ENCODE peak calls at places on chromosomes 12 and 14, in seven cellular contexts. One of them, this sample, is unnamed.

GRCh38 chr12:28893365-28893764 is 255.7 kb upstream of the FAR2 start:
- DNase-seq in anterior cingulate cortex: no peak
- DNase-seq in DMS53: no peak
- DNase-seq in SHP77 treated with DMSO at 0.1 percent for 48 hours: no peak
- DNase-seq in NCI-H1105: no peak
- DNase-seq in NCI-H345: no peak
- DNase-seq in cerebellar cortex: no peak
- DNase-seq in this sample: no peak

GRCh38 chr14:58772814-58773620 is 135.3 kb downstream of the DACT1 start:
- DNase-seq in NCI-H345: no peak
- DNase-seq in SHP77 treated with DMSO at 0.1 percent for 48 hours: no peak
- DNase-seq in anterior cingulate cortex: no peak
- DNase-seq in NCI-H1105: no peak
- DNase-seq in DMS53: no peak
- DNase-seq in cerebellar cortex: no peak
- DNase-seq in this sample: no peak

GRCh38 chr14:50770586-50770985 is 60.4 kb downstream of the NIN start:
- DNase-seq in NCI-H345: no peak
- DNase-seq in DMS53: no peak
- DNase-seq in NCI-H1105: no peak
- DNase-seq in cerebellar cortex: no peak
- DNase-seq in anterior cingulate cortex: no peak
- DNase-seq in SHP77 treated with DMSO at 0.1 percent for 48 hours: no peak
- DNase-seq in this sample: no peak

GRCh38 chr14:54420478-54421116 is 20.6 kb downstream of the CNIH1 start:
- DNase-seq in DMS53: peak
- DNase-seq in NCI-H345: peak
- DNase-seq in SHP77 treated with DMSO at 0.1 percent for 48 hours: no peak
- DNase-seq in anterior cingulate cortex: no peak
- DNase-seq in NCI-H1105: no peak
- DNase-seq in cerebellar cortex: peak
- DNase-seq in this sample: peak

GRCh38 chr12:5430639-5431603 is 987 bp upstream of the NTF3 start:
- DNase-seq in SHP77 treated with DMSO at 0.1 percent for 48 hours: no peak
- DNase-seq in NCI-H345: no peak
- DNase-seq in NCI-H1105: no peak
- DNase-seq in DMS53: peak
- DNase-seq in anterior cingulate cortex: no peak
- DNase-seq in cerebellar cortex: no peak
- DNase-seq in this sample: no peak

GRCh38 chr12:4852911-4853310 is 56.8 kb upstream of the KCNA1 start:
- DNase-seq in NCI-H1105: no peak
- DNase-seq in NCI-H345: no peak
- DNase-seq in SHP77 treated with DMSO at 0.1 percent for 48 hours: no peak
- DNase-seq in cerebellar cortex: no peak
- DNase-seq in anterior cingulate cortex: no peak
- DNase-seq in DMS53: no peak
- DNase-seq in this sample: no peak

GRCh38 chr12:104671407-104672095 is 214.8 kb downstream of the CHST11 start:
- DNase-seq in SHP77 treated with DMSO at 0.1 percent for 48 hours: peak
- DNase-seq in cerebellar cortex: peak
- DNase-seq in DMS53: peak
- DNase-seq in NCI-H1105: no peak
- DNase-seq in anterior cingulate cortex: peak
- DNase-seq in NCI-H345: peak
- DNase-seq in this sample: peak

GRCh38 chr14:104162495-104162894 is 24.1 kb downstream of the KIF26A start:
- DNase-seq in anterior cingulate cortex: no peak
- DNase-seq in NCI-H345: no peak
- DNase-seq in NCI-H1105: no peak
- DNase-seq in SHP77 treated with DMSO at 0.1 percent for 48 hours: no peak
- DNase-seq in DMS53: no peak
- DNase-seq in cerebellar cortex: no peak
- DNase-seq in this sample: no peak

GRCh38 chr12:23628836-23629235 is 320.6 kb downstream of the SOX5 start:
- DNase-seq in DMS53: no peak
- DNase-seq in NCI-H345: no peak
- DNase-seq in SHP77 treated with DMSO at 0.1 percent for 48 hours: no peak
- DNase-seq in anterior cingulate cortex: no peak
- DNase-seq in NCI-H1105: no peak
- DNase-seq in cerebellar cortex: no peak
- DNase-seq in this sample: no peak

GRCh38 chr12:107591095-107591375 is 94.6 kb upstream of the PWP1 start:
- DNase-seq in SHP77 treated with DMSO at 0.1 percent for 48 hours: no peak
- DNase-seq in anterior cingulate cortex: no peak
- DNase-seq in cerebellar cortex: no peak
- DNase-seq in NCI-H345: no peak
- DNase-seq in NCI-H1105: no peak
- DNase-seq in DMS53: no peak
- DNase-seq in this sample: no peak

GRCh38 chr14:65453807-65454480 is 41.4 kb downstream of the FUT8 start:
- DNase-seq in NCI-H345: no peak
- DNase-seq in anterior cingulate cortex: no peak
- DNase-seq in SHP77 treated with DMSO at 0.1 percent for 48 hours: no peak
- DNase-seq in cerebellar cortex: no peak
- DNase-seq in NCI-H1105: no peak
- DNase-seq in DMS53: no peak
- DNase-seq in this sample: no peak

GRCh38 chr12:132571598-132571997 is 38.8 kb downstream of the LRCOL1 start:
- DNase-seq in SHP77 treated with DMSO at 0.1 percent for 48 hours: no peak
- DNase-seq in NCI-H1105: no peak
- DNase-seq in DMS53: no peak
- DNase-seq in cerebellar cortex: no peak
- DNase-seq in NCI-H345: no peak
- DNase-seq in anterior cingulate cortex: no peak
- DNase-seq in this sample: no peak

GRCh38 chr12:49055978-49056754 is 4.4 kb downstream of the KMT2D start:
- DNase-seq in NCI-H345: no peak
- DNase-seq in SHP77 treated with DMSO at 0.1 percent for 48 hours: no peak
- DNase-seq in cerebellar cortex: peak
- DNase-seq in DMS53: peak
- DNase-seq in anterior cingulate cortex: peak
- DNase-seq in NCI-H1105: no peak
- DNase-seq in this sample: peak

GRCh38 chr12:4308334-4308960 is 12.6 kb upstream of the TIGAR start:
- DNase-seq in NCI-H345: no peak
- DNase-seq in NCI-H1105: no peak
- DNase-seq in anterior cingulate cortex: no peak
- DNase-seq in cerebellar cortex: no peak
- DNase-seq in DMS53: no peak
- DNase-seq in SHP77 treated with DMSO at 0.1 percent for 48 hours: no peak
- DNase-seq in this sample: no peak

GRCh38 chr14:24837280-24838046 is 203.5 kb upstream of the GZMB start:
- DNase-seq in SHP77 treated with DMSO at 0.1 percent for 48 hours: no peak
- DNase-seq in anterior cingulate cortex: no peak
- DNase-seq in DMS53: no peak
- DNase-seq in NCI-H1105: no peak
- DNase-seq in cerebellar cortex: no peak
- DNase-seq in NCI-H345: no peak
- DNase-seq in this sample: no peak

GRCh38 chr14:86057018-86057667 is 527.2 kb downstream of the FLRT2 start:
- DNase-seq in anterior cingulate cortex: peak
- DNase-seq in NCI-H345: peak
- DNase-seq in cerebellar cortex: no peak
- DNase-seq in SHP77 treated with DMSO at 0.1 percent for 48 hours: peak
- DNase-seq in NCI-H1105: no peak
- DNase-seq in DMS53: peak
- DNase-seq in this sample: no peak

GRCh38 chr14:105067140-105067968 is 2.1 kb upstream of the GPR132 start:
- DNase-seq in anterior cingulate cortex: no peak
- DNase-seq in DMS53: no peak
- DNase-seq in NCI-H1105: no peak
- DNase-seq in SHP77 treated with DMSO at 0.1 percent for 48 hours: no peak
- DNase-seq in NCI-H345: no peak
- DNase-seq in cerebellar cortex: no peak
- DNase-seq in this sample: no peak

GRCh38 chr14:87005336-87005735 is 987.6 kb downstream of the GALC start:
- DNase-seq in cerebellar cortex: no peak
- DNase-seq in NCI-H1105: no peak
- DNase-seq in DMS53: no peak
- DNase-seq in SHP77 treated with DMSO at 0.1 percent for 48 hours: no peak
- DNase-seq in NCI-H345: no peak
- DNase-seq in anterior cingulate cortex: no peak
- DNase-seq in this sample: no peak

GRCh38 chr14:102593841-102594170 is 1.4 kb downstream of the RCOR1 start:
- DNase-seq in anterior cingulate cortex: no peak
- DNase-seq in SHP77 treated with DMSO at 0.1 percent for 48 hours: no peak
- DNase-seq in cerebellar cortex: peak
- DNase-seq in DMS53: peak
- DNase-seq in NCI-H345: no peak
- DNase-seq in NCI-H1105: no peak
- DNase-seq in this sample: no peak

GRCh38 chr14:52789118-52789517 is 2.3 kb downstream of the GNPNAT1 start:
- DNase-seq in NCI-H1105: no peak
- DNase-seq in NCI-H345: no peak
- DNase-seq in DMS53: no peak
- DNase-seq in SHP77 treated with DMSO at 0.1 percent for 48 hours: no peak
- DNase-seq in anterior cingulate cortex: no peak
- DNase-seq in cerebellar cortex: no peak
- DNase-seq in this sample: no peak

GRCh38 chr14:56310643-56311042 is 192.4 kb downstream of the PELI2 start:
- DNase-seq in cerebellar cortex: no peak
- DNase-seq in anterior cingulate cortex: no peak
- DNase-seq in SHP77 treated with DMSO at 0.1 percent for 48 hours: no peak
- DNase-seq in NCI-H1105: no peak
- DNase-seq in NCI-H345: no peak
- DNase-seq in DMS53: no peak
- DNase-seq in this sample: no peak